ENCODE peak calls at places on chromosomes 6 and 20, in four cellular contexts. K is putamen; X is mammary epithelial cell; T is stimulated activated CD4-positive, alpha-beta T cell treated with anti-CD3 and anti-CD28 coated beads, Interleukin-4, amount 100 ng/mL, for 24 hours. R is an unnamed sample.
A peak's percentile ranks its signal among the peaks of the same experiment; 100 is the strongest.

GRCh38 chr20:64112691-64113443 is 5.5 kb upstream of the NPBWR2 start:
- DNase-seq in K (no peak), X (no peak), T (no peak), R (peak; percentile 30)

GRCh38 chr6:111276335-111276734 is 189.0 kb downstream of the SLC16A10 start:
- DNase-seq in K (no peak), X (no peak), T (no peak), R (no peak)

GRCh38 chr6:37239950-37240713 is 17.4 kb upstream of the TBC1D22B start:
- DNase-seq in K (peak; percentile 50), X (peak; percentile 97), T (peak; percentile 88), R (peak; percentile 52)

GRCh38 chr20:63053430-63054102 is 46.8 kb upstream of the BHLHE23 start:
- DNase-seq in K (no peak), X (no peak), T (no peak), R (no peak)

GRCh38 chr20:4829494-4830211 is 107.9 kb downstream of the PRND start:
- DNase-seq in K (no peak), X (no peak), T (no peak), R (no peak)

GRCh38 chr20:51562334-51563140 is 20.0 kb upstream of the NFATC2 start:
- DNase-seq in K (peak; percentile 73), X (peak; percentile 75), T (no peak), R (peak; percentile 63)

GRCh38 chr20:9442858-9443257 is 71.5 kb upstream of the LAMP5 start:
- DNase-seq in K (peak; percentile 7), X (peak; percentile 7), T (no peak), R (no peak)

GRCh38 chr6:166420351-166420750 is 37.6 kb upstream of the MPC1 start:
- DNase-seq in K (no peak), X (no peak), T (no peak), R (no peak)

GRCh38 chr6:16690244-16691142 is 70.8 kb downstream of the ATXN1 start:
- DNase-seq in K (no peak), X (peak; percentile 69), T (peak; percentile 67), R (no peak)

GRCh38 chr6:28506807-28507475 is 8.7 kb downstream of the GPX6 start:
- DNase-seq in K (no peak), X (no peak), T (no peak), R (no peak)

GRCh38 chr6:11772109-11772830 is 6.3 kb downstream of the ADTRP start:
- DNase-seq in K (no peak), X (peak; percentile 98), T (peak; percentile 20), R (no peak)

GRCh38 chr6:25862199-25862598 is 11.8 kb downstream of the SLC17A3 start:
- DNase-seq in K (no peak), X (no peak), T (no peak), R (no peak)

GRCh38 chr6:15389759-15390723 is 144.2 kb downstream of the JARID2 start:
- DNase-seq in K (no peak), X (no peak), T (no peak), R (no peak)

GRCh38 chr6:149438855-149439254 is 38.8 kb downstream of the SUMO4 start:
- DNase-seq in K (no peak), X (no peak), T (no peak), R (no peak)

GRCh38 chr6:14881399-14881798 is 364.5 kb upstream of the JARID2 start:
- DNase-seq in K (no peak), X (peak; percentile 60), T (no peak), R (no peak)

GRCh38 chr6:4358414-4359107 is 223.2 kb upstream of the ECI2 start:
- DNase-seq in K (peak; percentile 69), X (peak; percentile 100), T (peak; percentile 19), R (no peak)

GRCh38 chr20:44603327-44603726 is 20.9 kb downstream of the PKIG start:
- DNase-seq in K (no peak), X (no peak), T (no peak), R (no peak)

GRCh38 chr6:108168980-108169800 is 3.4 kb downstream of the NR2E1 start:
- DNase-seq in K (no peak), X (no peak), T (no peak), R (no peak)

GRCh38 chr6:34536251-34536958 is 19.7 kb downstream of the SPDEF start:
- DNase-seq in K (no peak), X (no peak), T (no peak), R (peak; percentile 58)

R was measured in mesothelial cell of epicardium.